ENCODE peak calls at places on chromosomes 5 and 9, in nine cellular contexts. M is HuH-7, E is T-helper 2 cell, N is NCI-H2081 treated with DMSO at 0.1 percent for 48 hours, S is dorsolateral prefrontal cortex, U is HuH-7.5, G is glutamatergic neuron, R is tibial artery, Z is neuronal stem cell. H is an unnamed sample.

GRCh38 chr9:137306546-137307254 is 4.6 kb upstream of the NRARP start:
- DNase-seq in R (peak), G (peak), N (no peak), E (no peak), S (no peak), Z (no peak), U (peak), M (no peak), H (no peak)

GRCh38 chr5:31149072-31149471 is 44.4 kb upstream of the CDH6 start:
- DNase-seq in R (no peak), M (no peak), U (no peak), S (no peak), G (no peak), E (no peak), N (no peak), Z (no peak), H (no peak)

GRCh38 chr5:38347040-38347763 is 88.8 kb downstream of the EGFLAM start:
- DNase-seq in S (no peak), E (no peak), Z (no peak), M (no peak), G (no peak), U (no peak), N (no peak), R (no peak), H (no peak)

GRCh38 chr9:21056931-21057330 is 20.8 kb downstream of the IFNB1 start:
- DNase-seq in U (no peak), Z (no peak), N (no peak), R (no peak), M (no peak), S (no peak), E (no peak), G (no peak), H (no peak)

GRCh38 chr5:38039826-38040225 is 200.0 kb upstream of the GDNF start:
- DNase-seq in R (no peak), M (no peak), S (no peak), G (no peak), E (no peak), N (no peak), Z (no peak), U (no peak), H (no peak)

GRCh38 chr5:72790188-72790587 is 26.3 kb upstream of the TNPO1 start:
- DNase-seq in U (no peak), E (no peak), S (no peak), R (no peak), Z (no peak), G (no peak), N (no peak), M (no peak), H (no peak)

GRCh38 chr9:114321759-114322158 is 1.1 kb upstream of the ORM1 start:
- DNase-seq in Z (no peak), M (no peak), U (no peak), G (no peak), E (no peak), R (peak), N (no peak), S (no peak), H (no peak)

GRCh38 chr5:167657016-167657415 is 634.4 kb upstream of the WWC1 start:
- DNase-seq in Z (peak), E (no peak), R (no peak), N (no peak), G (no peak), S (no peak), U (no peak), M (no peak), H (no peak)

GRCh38 chr5:56608216-56608925 is 207.0 kb upstream of the MAP3K1 start:
- DNase-seq in Z (no peak), U (no peak), S (no peak), R (no peak), M (no peak), E (no peak), N (no peak), G (no peak), H (no peak)

GRCh38 chr5:179870403-179870903 is 11.8 kb upstream of the MRNIP start:
- DNase-seq in N (no peak), S (peak), M (peak), U (peak), R (no peak), G (peak), E (no peak), Z (no peak), H (no peak)

GRCh38 chr9:113577525-113578261 is 114.2 kb downstream of the RGS3 start:
- DNase-seq in G (peak), E (no peak), M (no peak), Z (no peak), R (no peak), S (no peak), U (no peak), N (no peak), H (no peak)

GRCh38 chr5:176816791-176817272 is 6.5 kb downstream of the UNC5A start:
- DNase-seq in M (no peak), G (no peak), R (no peak), U (no peak), E (no peak), Z (no peak), S (no peak), N (no peak), H (no peak)

GRCh38 chr9:110604101-110604710 is 24.7 kb upstream of the SVEP1 start:
- DNase-seq in R (no peak), U (no peak), S (no peak), E (no peak), G (no peak), M (no peak), N (no peak), Z (no peak), H (no peak)

GRCh38 chr5:134559672-134560071 is 34.2 kb downstream of the JADE2 start:
- DNase-seq in E (no peak), G (no peak), Z (no peak), S (no peak), U (no peak), M (no peak), N (no peak), R (no peak), H (no peak)

GRCh38 chr5:159189310-159189709 is 20.0 kb downstream of the RNF145 start:
- DNase-seq in G (no peak), S (no peak), M (no peak), U (no peak), N (no peak), E (no peak), Z (no peak), R (no peak), H (no peak)

GRCh38 chr5:141758316-141758965 is 76.4 kb upstream of the ARAP3 start:
- DNase-seq in U (no peak), R (no peak), E (no peak), M (no peak), G (peak), Z (peak), N (no peak), S (no peak), H (no peak)

GRCh38 chr9:108056805-108057386 is 567.3 kb upstream of the KLF4 start:
- DNase-seq in R (no peak), E (no peak), U (no peak), N (no peak), S (no peak), Z (no peak), G (no peak), M (no peak), H (no peak)

GRCh38 chr9:69985971-69986370 is 57.7 kb upstream of the MAMDC2 start:
- DNase-seq in E (no peak), G (no peak), N (no peak), M (no peak), U (no peak), S (no peak), R (no peak), Z (no peak), H (no peak)

GRCh38 chr9:97808415-97808814 is 44.6 kb upstream of the FOXE1 start:
- DNase-seq in S (no peak), E (no peak), G (peak), U (no peak), N (no peak), M (no peak), Z (no peak), R (no peak), H (no peak)

GRCh38 chr5:40386293-40386692 is 293.4 kb upstream of the PTGER4 start:
- DNase-seq in Z (no peak), S (no peak), G (no peak), M (no peak), E (no peak), U (no peak), N (no peak), R (no peak), H (peak)

GRCh38 chr9:107710552-107710951 is 221.0 kb upstream of the KLF4 start:
- DNase-seq in R (no peak), Z (no peak), E (no peak), S (no peak), M (no peak), N (no peak), U (no peak), G (no peak), H (no peak)

GRCh38 chr9:77933019-77933418 is 98.6 kb downstream of the GNAQ start:
- DNase-seq in Z (no peak), S (no peak), U (no peak), R (no peak), E (no peak), M (no peak), N (no peak), G (no peak), H (no peak)